ENCODE peak calls at places on chromosomes 6 and 20, in nine cellular contexts. One of them, this sample, is unnamed.

GRCh38 chr20:35437599-35437998 is 429 bp downstream of the GDF5 start:
- DNase-seq in lower leg skin: no peak
- DNase-seq in germinal center: no peak
- DNase-seq in kidney epithelial cell: no peak
- DNase-seq in fibroblast of mammary gland: no peak
- DNase-seq in fibroblast of the conjunctiva: no peak
- DNase-seq in GM12891: no peak
- DNase-seq in caudate nucleus: no peak
- DNase-seq in HTR-8/SVneo: no peak
- DNase-seq in this sample: no peak

GRCh38 chr6:3259491-3259958 is 778 bp downstream of the PSMG4 start:
- DNase-seq in fibroblast of the conjunctiva: no peak
- DNase-seq in GM12891: no peak
- DNase-seq in fibroblast of mammary gland: no peak
- DNase-seq in caudate nucleus: no peak
- DNase-seq in kidney epithelial cell: no peak
- DNase-seq in lower leg skin: no peak
- DNase-seq in germinal center: peak; percentile 54
- DNase-seq in HTR-8/SVneo: peak; percentile 59
- DNase-seq in this sample: peak; percentile 55

GRCh38 chr6:162260024-162260423 is 467.5 kb downstream of the PRKN start:
- DNase-seq in lower leg skin: no peak
- DNase-seq in germinal center: no peak
- DNase-seq in HTR-8/SVneo: no peak
- DNase-seq in GM12891: no peak
- DNase-seq in caudate nucleus: no peak
- DNase-seq in fibroblast of mammary gland: peak; percentile 4
- DNase-seq in kidney epithelial cell: no peak
- DNase-seq in fibroblast of the conjunctiva: no peak
- DNase-seq in this sample: no peak

GRCh38 chr20:58137651-58138265 is 90.7 kb downstream of the ANKRD60 start:
- DNase-seq in kidney epithelial cell: no peak
- DNase-seq in HTR-8/SVneo: no peak
- DNase-seq in fibroblast of the conjunctiva: no peak
- DNase-seq in germinal center: no peak
- DNase-seq in GM12891: no peak
- DNase-seq in caudate nucleus: no peak
- DNase-seq in fibroblast of mammary gland: no peak
- DNase-seq in lower leg skin: peak; percentile 74
- DNase-seq in this sample: no peak

GRCh38 chr20:60046011-60046413 is 87.8 kb downstream of the CDH26 start:
- DNase-seq in lower leg skin: peak; percentile 57
- DNase-seq in GM12891: no peak
- DNase-seq in caudate nucleus: no peak
- DNase-seq in kidney epithelial cell: no peak
- DNase-seq in HTR-8/SVneo: peak; percentile 48
- DNase-seq in germinal center: no peak
- DNase-seq in fibroblast of the conjunctiva: no peak
- DNase-seq in fibroblast of mammary gland: peak; percentile 12
- DNase-seq in this sample: no peak

GRCh38 chr20:23361108-23361650 is 803 bp upstream of the GZF1 start:
- DNase-seq in kidney epithelial cell: no peak
- DNase-seq in fibroblast of mammary gland: peak; percentile 62
- DNase-seq in caudate nucleus: no peak
- DNase-seq in germinal center: no peak
- DNase-seq in lower leg skin: no peak
- DNase-seq in fibroblast of the conjunctiva: no peak
- DNase-seq in HTR-8/SVneo: no peak
- DNase-seq in GM12891: no peak
- DNase-seq in this sample: no peak

GRCh38 chr6:105981888-105982358 is 104.2 kb upstream of the PRDM1 start:
- DNase-seq in fibroblast of mammary gland: no peak
- DNase-seq in fibroblast of the conjunctiva: no peak
- DNase-seq in germinal center: no peak
- DNase-seq in lower leg skin: no peak
- DNase-seq in kidney epithelial cell: no peak
- DNase-seq in GM12891: no peak
- DNase-seq in HTR-8/SVneo: no peak
- DNase-seq in caudate nucleus: no peak
- DNase-seq in this sample: no peak

GRCh38 chr20:967796-968742 is 34.0 kb downstream of the RSPO4 start:
- DNase-seq in germinal center: peak; percentile 43
- DNase-seq in caudate nucleus: no peak
- DNase-seq in GM12891: no peak
- DNase-seq in fibroblast of the conjunctiva: peak; percentile 16
- DNase-seq in lower leg skin: no peak
- DNase-seq in kidney epithelial cell: no peak
- DNase-seq in fibroblast of mammary gland: peak; percentile 56
- DNase-seq in HTR-8/SVneo: no peak
- DNase-seq in this sample: peak; percentile 60

GRCh38 chr6:128417698-128418097 is 102.7 kb downstream of the PTPRK start:
- DNase-seq in HTR-8/SVneo: no peak
- DNase-seq in GM12891: no peak
- DNase-seq in fibroblast of mammary gland: no peak
- DNase-seq in lower leg skin: no peak
- DNase-seq in fibroblast of the conjunctiva: no peak
- DNase-seq in caudate nucleus: no peak
- DNase-seq in germinal center: no peak
- DNase-seq in kidney epithelial cell: no peak
- DNase-seq in this sample: no peak

GRCh38 chr6:108666656-108667260 is 106.0 kb downstream of the FOXO3 start:
- DNase-seq in HTR-8/SVneo: no peak
- DNase-seq in germinal center: no peak
- DNase-seq in fibroblast of the conjunctiva: no peak
- DNase-seq in kidney epithelial cell: no peak
- DNase-seq in GM12891: no peak
- DNase-seq in caudate nucleus: no peak
- DNase-seq in lower leg skin: no peak
- DNase-seq in fibroblast of mammary gland: no peak
- DNase-seq in this sample: no peak

GRCh38 chr20:2023151-2023550 is 29.3 kb upstream of the PDYN start:
- DNase-seq in HTR-8/SVneo: no peak
- DNase-seq in fibroblast of the conjunctiva: no peak
- DNase-seq in germinal center: peak; percentile 33
- DNase-seq in kidney epithelial cell: no peak
- DNase-seq in GM12891: no peak
- DNase-seq in fibroblast of mammary gland: no peak
- DNase-seq in caudate nucleus: no peak
- DNase-seq in lower leg skin: no peak
- DNase-seq in this sample: no peak

GRCh38 chr20:11457476-11457875 is 460.2 kb upstream of the BTBD3 start:
- DNase-seq in caudate nucleus: no peak
- DNase-seq in GM12891: no peak
- DNase-seq in HTR-8/SVneo: no peak
- DNase-seq in kidney epithelial cell: peak; percentile 51
- DNase-seq in fibroblast of mammary gland: no peak
- DNase-seq in fibroblast of the conjunctiva: no peak
- DNase-seq in lower leg skin: no peak
- DNase-seq in germinal center: no peak
- DNase-seq in this sample: no peak

GRCh38 chr6:139230421-139230840 is 61.4 kb downstream of the TXLNB start:
- DNase-seq in fibroblast of the conjunctiva: no peak
- DNase-seq in HTR-8/SVneo: no peak
- DNase-seq in GM12891: no peak
- DNase-seq in kidney epithelial cell: no peak
- DNase-seq in lower leg skin: no peak
- DNase-seq in fibroblast of mammary gland: peak; percentile 55
- DNase-seq in germinal center: no peak
- DNase-seq in caudate nucleus: no peak
- DNase-seq in this sample: no peak

GRCh38 chr6:37276916-37277509 is 19.1 kb upstream of the TMEM217 start:
- DNase-seq in GM12891: no peak
- DNase-seq in caudate nucleus: no peak
- DNase-seq in fibroblast of the conjunctiva: no peak
- DNase-seq in germinal center: no peak
- DNase-seq in fibroblast of mammary gland: no peak
- DNase-seq in kidney epithelial cell: no peak
- DNase-seq in HTR-8/SVneo: no peak
- DNase-seq in lower leg skin: no peak
- DNase-seq in this sample: no peak

GRCh38 chr6:117919775-117920492 is 12.9 kb downstream of the SLC35F1 start:
- DNase-seq in fibroblast of mammary gland: no peak
- DNase-seq in fibroblast of the conjunctiva: no peak
- DNase-seq in caudate nucleus: peak; percentile 44
- DNase-seq in lower leg skin: no peak
- DNase-seq in germinal center: no peak
- DNase-seq in HTR-8/SVneo: no peak
- DNase-seq in kidney epithelial cell: no peak
- DNase-seq in GM12891: no peak
- DNase-seq in this sample: no peak

GRCh38 chr20:1933465-1933870 is 38.3 kb downstream of the SIRPA start:
- DNase-seq in GM12891: no peak
- DNase-seq in kidney epithelial cell: no peak
- DNase-seq in fibroblast of the conjunctiva: peak; percentile 20
- DNase-seq in HTR-8/SVneo: no peak
- DNase-seq in germinal center: no peak
- DNase-seq in fibroblast of mammary gland: peak; percentile 88
- DNase-seq in lower leg skin: peak; percentile 95
- DNase-seq in caudate nucleus: no peak
- DNase-seq in this sample: no peak

GRCh38 chr6:126773122-126773805 is 345.2 kb upstream of the RSPO3 start:
- DNase-seq in HTR-8/SVneo: no peak
- DNase-seq in fibroblast of the conjunctiva: no peak
- DNase-seq in lower leg skin: no peak
- DNase-seq in GM12891: no peak
- DNase-seq in germinal center: no peak
- DNase-seq in caudate nucleus: no peak
- DNase-seq in kidney epithelial cell: no peak
- DNase-seq in fibroblast of mammary gland: no peak
- DNase-seq in this sample: no peak

GRCh38 chr6:157912326-157912725 is 69.3 kb upstream of the SYNJ2 start:
- DNase-seq in fibroblast of the conjunctiva: peak; percentile 48
- DNase-seq in kidney epithelial cell: peak; percentile 7
- DNase-seq in fibroblast of mammary gland: peak; percentile 86
- DNase-seq in GM12891: no peak
- DNase-seq in germinal center: no peak
- DNase-seq in lower leg skin: no peak
- DNase-seq in HTR-8/SVneo: peak; percentile 67
- DNase-seq in caudate nucleus: peak; percentile 29
- DNase-seq in this sample: no peak

This sample was measured in GM13977.